ENCODE peak calls at places on chromosomes 1 and 21, in seven cellular contexts. U is Peyer's patch, S is GM23338, H is psoas muscle, Y is hepatocyte, E is ovary, K is uterus. C is an unnamed sample. For H3K4me1, the result is how much of the 10 kb centered on the place peaks cover.

GRCh38 chr1:34378968-34379729 is 202.4 kb downstream of the C1orf94 start:
- DNase-seq in U (no peak), S (peak), K (no peak), H (no peak), E (no peak), Y (peak), C (no peak)

GRCh38 chr1:153443486-153443885 is 17.0 kb downstream of the S100A7 start:
- DNase-seq in Y (no peak), S (no peak), H (no peak), U (no peak), E (no peak), K (no peak), C (no peak)

GRCh38 chr21:20971296-20971921 is 26.8 kb upstream of the NCAM2 start:
- DNase-seq in Y (peak), U (no peak), K (no peak), H (no peak), E (peak), S (peak), C (peak)

GRCh38 chr1:12169442-12170135 is 2.8 kb downstream of the TNFRSF1B start:
- DNase-seq in S (no peak), H (no peak), K (no peak), U (no peak), E (no peak), Y (no peak), C (no peak)

GRCh38 chr21:45080639-45081414 is 6.4 kb downstream of the ADARB1 start:
- DNase-seq in S (no peak), E (no peak), K (peak), Y (peak), U (peak), H (no peak), C (no peak)

GRCh38 chr1:36778773-36779172 is 255.5 kb downstream of the GRIK3 start:
- DNase-seq in U (no peak), E (no peak), K (no peak), Y (no peak), S (no peak), H (no peak), C (no peak)

GRCh38 chr1:175204285-175204684 is 11.7 kb upstream of the KIAA0040 start:
- DNase-seq in K (no peak), Y (no peak), E (no peak), S (no peak), H (no peak), U (no peak), C (no peak)

GRCh38 chr1:224864006-224864405 is 65.5 kb upstream of the DNAH14 start:
- DNase-seq in Y (no peak), S (no peak), H (no peak), U (no peak), K (no peak), E (no peak), C (no peak)

GRCh38 chr1:18962121-18962721 is 5.7 kb upstream of the IFFO2 start:
- DNase-seq in Y (no peak), U (no peak), E (no peak), S (no peak), K (peak), H (no peak), C (no peak)

GRCh38 chr1:85448358-85448757 is 16.6 kb downstream of the DDAH1 start:
- DNase-seq in K (no peak), H (no peak), U (no peak), E (no peak), S (no peak), Y (no peak), C (no peak)

GRCh38 chr1:174204697-174205308 is 45.5 kb downstream of the RABGAP1L start:
- DNase-seq in S (no peak), E (no peak), U (no peak), K (no peak), H (no peak), Y (no peak), C (no peak)

GRCh38 chr1:31764307-31765040 is at the start of gene ADGRB2:
- DNase-seq in S (peak), H (no peak), Y (peak), U (no peak), E (no peak), K (no peak), C (no peak)

GRCh38 chr21:17819878-17820232 is 699 bp upstream of the C21orf91 start:
- DNase-seq in H (no peak), Y (no peak), U (no peak), E (no peak), K (no peak), S (peak), C (no peak)

GRCh38 chr1:82880506-82880905 is 1079.8 kb downstream of the ADGRL2 start:
- DNase-seq in U (no peak), H (no peak), S (no peak), K (no peak), E (no peak), Y (no peak), C (no peak)

GRCh38 chr1:239722080-239722479 is 335.7 kb downstream of the CHRM3 start:
- DNase-seq in K (no peak), S (no peak), E (no peak), H (no peak), Y (no peak), U (no peak), C (no peak)

GRCh38 chr1:223319913-223320600 is 43.9 kb downstream of the SUSD4 start:
- DNase-seq in S (peak), H (no peak), E (no peak), K (no peak), U (no peak), Y (no peak), C (no peak)

GRCh38 chr1:70542040-70542439 is 131.0 kb downstream of the CTH start:
- DNase-seq in K (no peak), U (no peak), Y (no peak), S (no peak), E (no peak), H (no peak), C (no peak)

GRCh38 chr1:45924736-45925135 is 121.3 kb downstream of the MAST2 start:
- DNase-seq in Y (peak), K (no peak), U (no peak), S (no peak), H (no peak), E (no peak), C (no peak)

GRCh38 chr1:205791568-205792180 is 16.4 kb upstream of the RAB29 start:
- DNase-seq in K (peak), E (peak), Y (peak), U (peak), S (peak), H (peak), C (peak)

GRCh38 chr1:20712210-20712577 is 5.6 kb downstream of the KIF17 start:
- DNase-seq in E (no peak), K (no peak), Y (no peak), S (no peak), H (no peak), U (no peak), C (no peak)

GRCh38 chr1:77068013-77068412 is 151.2 kb downstream of the PIGK start:
- DNase-seq in Y (no peak), K (no peak), H (no peak), S (peak), U (no peak), E (no peak), C (no peak)

GRCh38 chr1:172821609-172822274 is 162.8 kb downstream of the FASLG start:
- DNase-seq in Y (peak), U (no peak), E (no peak), S (no peak), K (no peak), H (no peak), C (no peak)

GRCh38 chr1:47764461-47765046 is 232.6 kb downstream of the TRABD2B start:
- DNase-seq in E (no peak), H (no peak), K (no peak), S (no peak), Y (no peak), U (no peak), C (no peak)

GRCh38 chr1:7026188-7026587 is 240.9 kb downstream of the CAMTA1 start:
- DNase-seq in H (no peak), S (no peak), U (peak), E (no peak), Y (no peak), K (no peak), C (no peak)

GRCh38 chr1:116334015-116334547 is 39.0 kb upstream of the ATP1A1 start:
- DNase-seq in H (no peak), E (no peak), K (no peak), S (no peak), Y (no peak), U (peak), C (no peak)

GRCh38 chr1:56461158-56462127 is 117.9 kb downstream of the PLPP3 start:
- DNase-seq in E (no peak), Y (peak), U (no peak), H (no peak), S (peak), K (no peak), C (no peak)

GRCh38 chr1:203178821-203179220 is 3.2 kb upstream of the MYBPH start:
- DNase-seq in H (no peak), Y (no peak), K (no peak), S (no peak), U (no peak), E (no peak), C (no peak)
- H3K4me3 ChIP-seq in H (no peak), Y (no peak), K (no peak), S (no peak), U (no peak), E (no peak), C (no peak)

GRCh38 chr1:201459775-201460174 is 9.2 kb downstream of the PHLDA3 start:
- DNase-seq in Y (peak), S (no peak), H (no peak), K (no peak), U (no peak), E (no peak), C (no peak)

GRCh38 chr1:201461193-201461657 is 7.8 kb downstream of the PHLDA3 start:
- DNase-seq in K (peak), H (peak), U (no peak), Y (peak), E (no peak), S (no peak), C (no peak)

GRCh38 chr1:201459052-201459451 is 9.9 kb downstream of the PHLDA3 start:
- DNase-seq in K (no peak), H (no peak), U (no peak), S (no peak), Y (no peak), E (no peak), C (no peak)

GRCh38 chr1:201461783-201462441 is 7.1 kb downstream of the PHLDA3 start:
- DNase-seq in U (peak), K (peak), Y (peak), H (peak), S (no peak), E (peak), C (no peak)

GRCh38 chr1:201460783-201461182 is 8.2 kb downstream of the PHLDA3 start:
- DNase-seq in U (no peak), E (no peak), Y (peak), H (no peak), K (no peak), S (no peak), C (no peak)
- H3K4me1 ChIP-seq in U (under half), E (under half), Y (under half), H (half or more), K (under half), S (under half), C (under half)

DNA sequence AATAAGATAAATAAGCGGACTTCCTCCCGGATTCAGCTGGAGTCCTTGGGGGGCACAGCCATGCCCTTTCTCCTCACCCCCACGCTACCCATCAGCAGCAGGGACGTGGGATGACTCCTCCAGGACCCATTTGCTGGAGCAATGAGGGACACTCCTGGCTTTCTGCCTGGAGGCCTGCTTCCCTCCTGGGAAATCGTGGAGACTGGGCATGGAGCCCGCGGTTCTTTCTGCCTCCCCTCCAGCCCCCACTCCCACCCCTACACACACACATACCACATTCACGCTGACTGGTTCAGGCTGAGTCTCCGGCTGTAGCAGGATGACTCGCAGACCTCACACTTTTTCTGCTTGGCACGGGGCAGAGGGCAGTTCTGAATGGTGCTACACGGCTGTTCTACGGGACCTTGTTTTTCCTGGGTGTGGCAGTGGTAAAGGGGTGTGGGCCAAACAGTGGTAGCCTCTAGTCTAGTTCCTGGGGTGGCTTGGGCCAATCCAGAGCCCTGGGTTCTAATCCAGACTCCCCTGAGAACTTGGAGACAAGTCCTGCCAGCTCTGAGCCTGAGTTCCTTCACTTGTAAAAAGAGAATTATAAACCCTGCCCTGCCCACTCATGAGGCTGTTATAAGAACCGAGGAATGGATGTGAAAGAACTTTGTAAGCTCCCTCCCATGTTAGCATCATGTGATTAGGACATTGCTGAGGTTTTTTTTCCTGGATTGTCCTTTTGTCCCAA is 131.2 kb downstream of the RRAGC start:
- DNase-seq in H (peak), E (peak), U (no peak), S (peak), Y (peak), K (peak), C (peak)
- H3K4me3 ChIP-seq in H (no peak), E (no peak), U (no peak), S (peak), Y (no peak), K (no peak), C (no peak)

GRCh38 chr1:156489166-156489934 is 11.2 kb downstream of the MEF2D start:
- DNase-seq in K (no peak), S (peak), E (peak), H (peak), U (peak), Y (peak), C (no peak)

GRCh38 chr1:156490401-156491032 is 10.1 kb downstream of the MEF2D start:
- DNase-seq in Y (peak), S (peak), U (no peak), E (peak), H (no peak), K (peak), C (no peak)

GRCh38 chr1:156491151-156491949 is 9.2 kb downstream of the MEF2D start:
- DNase-seq in S (no peak), E (no peak), U (no peak), H (no peak), K (no peak), Y (no peak), C (no peak)

GRCh38 chr1:156488566-156489165 is 11.9 kb downstream of the MEF2D start:
- DNase-seq in K (no peak), H (no peak), U (peak), S (no peak), Y (no peak), E (no peak), C (no peak)

DNA sequence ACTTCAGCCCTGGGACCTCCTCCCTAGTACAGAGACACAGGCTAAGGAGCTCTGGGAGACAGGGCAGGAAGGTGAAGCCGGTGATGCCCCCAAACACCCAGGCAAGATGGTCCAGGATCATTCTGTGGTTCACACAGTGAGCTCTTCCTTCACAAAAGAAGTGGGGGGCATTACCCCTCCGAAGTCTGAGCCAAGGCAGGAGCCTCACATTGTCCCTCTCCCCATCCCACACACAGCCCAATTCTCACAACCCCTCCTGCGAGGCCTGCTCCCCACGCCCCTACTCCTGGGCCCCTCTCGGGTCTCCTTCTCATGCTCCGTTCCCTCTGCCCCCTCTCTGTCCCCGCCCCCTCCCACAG is 10.7 kb downstream of the MEF2D start:
- DNase-seq in E (no peak), K (no peak), U (no peak), Y (no peak), S (no peak), H (no peak), C (no peak)
- H3K4me1 ChIP-seq in E (half or more), K (under half), U (under half), Y (under half), S (under half), H (half or more), C (under half)

GRCh38 chr1:94259635-94260289 is 22.4 kb upstream of the ARHGAP29 start:
- DNase-seq in U (no peak), K (no peak), S (peak), Y (no peak), E (no peak), H (no peak), C (no peak)
- H3K4me3 ChIP-seq in U (no peak), K (no peak), S (no peak), Y (no peak), E (no peak), H (no peak), C (no peak)

GRCh38 chr1:216523449-216524190 is 100.4 kb upstream of the USH2A start:
- DNase-seq in Y (no peak), K (no peak), E (no peak), H (no peak), U (no peak), S (no peak), C (no peak)
- H3K4me1 ChIP-seq in Y (under half), K (under half), E (under half), H (under half), U (under half), S (under half), C (under half)

DNA sequence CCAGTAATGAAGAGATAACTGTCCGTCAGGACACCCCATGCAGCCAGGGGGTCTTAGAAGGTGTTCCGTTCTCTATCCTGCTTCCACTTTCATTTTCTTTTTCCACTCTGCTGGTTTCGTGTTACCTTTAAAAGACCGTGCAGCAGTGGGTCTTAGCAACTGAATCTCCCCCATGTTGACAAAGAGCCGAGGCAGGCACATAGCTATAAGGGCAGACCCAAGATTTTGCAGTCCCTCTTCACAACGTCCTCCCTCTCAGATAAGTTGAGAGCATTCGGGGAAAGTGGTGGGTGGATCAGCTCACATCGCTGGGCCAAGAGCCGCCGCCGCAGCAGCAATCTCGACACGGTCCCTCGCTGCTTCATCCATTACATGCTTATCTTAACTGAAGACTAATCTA is 355.5 kb downstream of the LMO4 start:
- DNase-seq in S (peak), Y (peak), E (no peak), H (no peak), K (peak), U (no peak), C (peak)
- H3K4me3 ChIP-seq in S (peak), Y (peak), E (peak), H (peak), K (peak), U (no peak), C (peak)